ENCODE peak calls at places on chromosomes 13 and 19, in seven cellular contexts. A, J, I, U, W, D and H are unnamed samples.

GRCh38 chr19:31214086-31214485 is 135.2 kb downstream of the TSHZ3 start:
- DNase-seq in A (peak), J (peak), I (no peak), U (peak), W (no peak), D (peak), H (peak)

GRCh38 chr13:77909827-77910226 is 8.8 kb downstream of the EDNRB start:
- DNase-seq in A (no peak), J (no peak), I (no peak), U (no peak), W (no peak), D (no peak), H (no peak)

GRCh38 chr19:50181121-50181520 is 18.0 kb upstream of the IZUMO2 start:
- DNase-seq in A (no peak), J (no peak), I (no peak), U (no peak), W (no peak), D (no peak), H (no peak)

GRCh38 chr13:39895254-39895653 is 239.8 kb downstream of the COG6 start:
- DNase-seq in A (no peak), J (no peak), I (no peak), U (no peak), W (no peak), D (no peak), H (peak)

GRCh38 chr13:109628251-109628699 is 158.1 kb downstream of the IRS2 start:
- DNase-seq in A (peak), J (peak), I (no peak), U (no peak), W (no peak), D (no peak), H (peak)

GRCh38 chr13:95601216-95601615 is 43.3 kb downstream of the DZIP1 start:
- DNase-seq in A (no peak), J (no peak), I (no peak), U (no peak), W (no peak), D (no peak), H (no peak)

GRCh38 chr13:105139380-105140285 is 1395.8 kb downstream of the EFNB2 start:
- DNase-seq in A (peak), J (no peak), I (peak), U (peak), W (peak), D (peak), H (no peak)

GRCh38 chr19:35757231-35757748 is 461 bp upstream of the HSPB6 start:
- DNase-seq in A (peak), J (peak), I (no peak), U (peak), W (no peak), D (no peak), H (peak)

GRCh38 chr19:31096930-31097329 is 252.3 kb downstream of the TSHZ3 start:
- DNase-seq in A (no peak), J (no peak), I (no peak), U (no peak), W (no peak), D (no peak), H (no peak)

GRCh38 chr13:97116754-97117153 is 105.4 kb upstream of the MBNL2 start:
- DNase-seq in A (no peak), J (no peak), I (no peak), U (no peak), W (no peak), D (no peak), H (peak)